ENCODE peak calls at places on chromosomes 4 and X, in eight cellular contexts. One of them, this sample, is unnamed.

GRCh38 chrX:40127052-40127451 is 29.3 kb upstream of the BCOR start:
- DNase-seq in lung: no peak
- DNase-seq in dorsolateral prefrontal cortex: no peak
- DNase-seq in upper lobe of right lung: no peak
- DNase-seq in Calu3: no peak
- DNase-seq in brain microvascular endothelial cell: no peak
- DNase-seq in CD8-positive, alpha-beta T cell: no peak
- DNase-seq in pancreas: no peak
- DNase-seq in this sample: no peak

GRCh38 chr4:132824721-132825120 is 324.4 kb upstream of the PCDH10 start:
- DNase-seq in brain microvascular endothelial cell: no peak
- DNase-seq in Calu3: no peak
- DNase-seq in upper lobe of right lung: no peak
- DNase-seq in pancreas: no peak
- DNase-seq in CD8-positive, alpha-beta T cell: no peak
- DNase-seq in dorsolateral prefrontal cortex: no peak
- DNase-seq in lung: no peak
- DNase-seq in this sample: no peak

GRCh38 chrX:10726647-10727046 is 106.3 kb upstream of the MID1 start:
- DNase-seq in dorsolateral prefrontal cortex: no peak
- DNase-seq in CD8-positive, alpha-beta T cell: no peak
- DNase-seq in Calu3: no peak
- DNase-seq in upper lobe of right lung: no peak
- DNase-seq in brain microvascular endothelial cell: peak; percentile 60
- DNase-seq in pancreas: no peak
- DNase-seq in lung: no peak
- DNase-seq in this sample: no peak

GRCh38 chr4:116866116-116866515 is 219.3 kb downstream of the TRAM1L1 start:
- DNase-seq in brain microvascular endothelial cell: no peak
- DNase-seq in CD8-positive, alpha-beta T cell: no peak
- DNase-seq in lung: no peak
- DNase-seq in pancreas: no peak
- DNase-seq in upper lobe of right lung: no peak
- DNase-seq in Calu3: no peak
- DNase-seq in dorsolateral prefrontal cortex: no peak
- DNase-seq in this sample: no peak

GRCh38 chr4:64539234-64539849 is 130.1 kb upstream of the TECRL start:
- DNase-seq in Calu3: peak; percentile 41
- DNase-seq in brain microvascular endothelial cell: peak; percentile 62
- DNase-seq in CD8-positive, alpha-beta T cell: no peak
- DNase-seq in pancreas: peak; percentile 47
- DNase-seq in upper lobe of right lung: no peak
- DNase-seq in dorsolateral prefrontal cortex: no peak
- DNase-seq in lung: peak; percentile 45
- DNase-seq in this sample: no peak

GRCh38 chr4:38678078-38678477 is 14.1 kb downstream of the KLF3 start:
- DNase-seq in dorsolateral prefrontal cortex: no peak
- DNase-seq in lung: no peak
- DNase-seq in Calu3: no peak
- DNase-seq in pancreas: no peak
- DNase-seq in upper lobe of right lung: no peak
- DNase-seq in brain microvascular endothelial cell: peak; percentile 91
- DNase-seq in CD8-positive, alpha-beta T cell: no peak
- DNase-seq in this sample: no peak

GRCh38 chr4:146510942-146511341 is 10.8 kb downstream of the SLC10A7 start:
- DNase-seq in dorsolateral prefrontal cortex: no peak
- DNase-seq in upper lobe of right lung: no peak
- DNase-seq in brain microvascular endothelial cell: no peak
- DNase-seq in lung: no peak
- DNase-seq in Calu3: no peak
- DNase-seq in CD8-positive, alpha-beta T cell: no peak
- DNase-seq in pancreas: no peak
- DNase-seq in this sample: no peak

GRCh38 chrX:70481424-70481823 is 36.8 kb downstream of the DLG3 start:
- DNase-seq in CD8-positive, alpha-beta T cell: no peak
- DNase-seq in dorsolateral prefrontal cortex: no peak
- DNase-seq in pancreas: no peak
- DNase-seq in Calu3: no peak
- DNase-seq in upper lobe of right lung: no peak
- DNase-seq in brain microvascular endothelial cell: no peak
- DNase-seq in lung: no peak
- DNase-seq in this sample: no peak

GRCh38 chrX:141469469-141469868 is 115.1 kb downstream of the SPANXA1 start:
- DNase-seq in pancreas: no peak
- DNase-seq in dorsolateral prefrontal cortex: no peak
- DNase-seq in lung: no peak
- DNase-seq in Calu3: no peak
- DNase-seq in brain microvascular endothelial cell: no peak
- DNase-seq in upper lobe of right lung: no peak
- DNase-seq in CD8-positive, alpha-beta T cell: no peak
- DNase-seq in this sample: no peak

GRCh38 chrX:153649915-153650782 is 3.1 kb downstream of the DUSP9 start:
- DNase-seq in Calu3: no peak
- DNase-seq in CD8-positive, alpha-beta T cell: no peak
- DNase-seq in upper lobe of right lung: no peak
- DNase-seq in brain microvascular endothelial cell: no peak
- DNase-seq in lung: no peak
- DNase-seq in pancreas: peak; percentile 7
- DNase-seq in dorsolateral prefrontal cortex: no peak
- DNase-seq in this sample: no peak

GRCh38 chr4:139819082-139819481 is 153.5 kb downstream of the MGST2 start:
- DNase-seq in brain microvascular endothelial cell: no peak
- DNase-seq in Calu3: no peak
- DNase-seq in lung: no peak
- DNase-seq in pancreas: no peak
- DNase-seq in CD8-positive, alpha-beta T cell: no peak
- DNase-seq in upper lobe of right lung: no peak
- DNase-seq in dorsolateral prefrontal cortex: no peak
- DNase-seq in this sample: no peak

GRCh38 chr4:83212041-83212851 is 72.4 kb downstream of the COQ2 start:
- DNase-seq in brain microvascular endothelial cell: no peak
- DNase-seq in lung: no peak
- DNase-seq in pancreas: no peak
- DNase-seq in dorsolateral prefrontal cortex: no peak
- DNase-seq in upper lobe of right lung: no peak
- DNase-seq in CD8-positive, alpha-beta T cell: peak; percentile 35
- DNase-seq in Calu3: peak; percentile 20
- DNase-seq in this sample: no peak

GRCh38 chrX:47831788-47832187 is 4.9 kb upstream of the ZNF81 start:
- DNase-seq in dorsolateral prefrontal cortex: no peak
- DNase-seq in pancreas: peak; percentile 24
- DNase-seq in lung: peak; percentile 57
- DNase-seq in brain microvascular endothelial cell: no peak
- DNase-seq in CD8-positive, alpha-beta T cell: peak; percentile 25
- DNase-seq in upper lobe of right lung: peak; percentile 65
- DNase-seq in Calu3: peak; percentile 69
- DNase-seq in this sample: peak; percentile 43

GRCh38 chr4:184165291-184165690 is 52.4 kb downstream of the ENPP6 start:
- DNase-seq in dorsolateral prefrontal cortex: no peak
- DNase-seq in Calu3: no peak
- DNase-seq in lung: no peak
- DNase-seq in upper lobe of right lung: no peak
- DNase-seq in brain microvascular endothelial cell: peak; percentile 34
- DNase-seq in CD8-positive, alpha-beta T cell: no peak
- DNase-seq in pancreas: no peak
- DNase-seq in this sample: no peak

GRCh38 chrX:132226169-132226568 is 6.9 kb upstream of the RAP2C start:
- DNase-seq in CD8-positive, alpha-beta T cell: no peak
- DNase-seq in Calu3: no peak
- DNase-seq in upper lobe of right lung: no peak
- DNase-seq in dorsolateral prefrontal cortex: no peak
- DNase-seq in lung: no peak
- DNase-seq in brain microvascular endothelial cell: no peak
- DNase-seq in pancreas: no peak
- DNase-seq in this sample: no peak

GRCh38 chr4:110505440-110505839 is 29.5 kb downstream of the ENPEP start:
- DNase-seq in upper lobe of right lung: no peak
- DNase-seq in Calu3: no peak
- DNase-seq in CD8-positive, alpha-beta T cell: no peak
- DNase-seq in pancreas: no peak
- DNase-seq in lung: no peak
- DNase-seq in dorsolateral prefrontal cortex: no peak
- DNase-seq in brain microvascular endothelial cell: no peak
- DNase-seq in this sample: no peak

GRCh38 chr4:110512901-110513300 is 36.9 kb downstream of the ENPEP start:
- DNase-seq in Calu3: no peak
- DNase-seq in brain microvascular endothelial cell: no peak
- DNase-seq in pancreas: no peak
- DNase-seq in CD8-positive, alpha-beta T cell: no peak
- DNase-seq in dorsolateral prefrontal cortex: no peak
- DNase-seq in lung: no peak
- DNase-seq in upper lobe of right lung: no peak
- DNase-seq in this sample: no peak

GRCh38 chr4:110510282-110510681 is 34.3 kb downstream of the ENPEP start:
- DNase-seq in pancreas: no peak
- DNase-seq in brain microvascular endothelial cell: no peak
- DNase-seq in Calu3: no peak
- DNase-seq in upper lobe of right lung: no peak
- DNase-seq in dorsolateral prefrontal cortex: no peak
- DNase-seq in CD8-positive, alpha-beta T cell: no peak
- DNase-seq in lung: no peak
- DNase-seq in this sample: no peak

GRCh38 chr4:110510955-110511544 is 35.1 kb downstream of the ENPEP start:
- DNase-seq in pancreas: no peak
- DNase-seq in Calu3: no peak
- DNase-seq in dorsolateral prefrontal cortex: no peak
- DNase-seq in CD8-positive, alpha-beta T cell: no peak
- DNase-seq in brain microvascular endothelial cell: no peak
- DNase-seq in upper lobe of right lung: no peak
- DNase-seq in lung: no peak
- DNase-seq in this sample: no peak

DNA sequence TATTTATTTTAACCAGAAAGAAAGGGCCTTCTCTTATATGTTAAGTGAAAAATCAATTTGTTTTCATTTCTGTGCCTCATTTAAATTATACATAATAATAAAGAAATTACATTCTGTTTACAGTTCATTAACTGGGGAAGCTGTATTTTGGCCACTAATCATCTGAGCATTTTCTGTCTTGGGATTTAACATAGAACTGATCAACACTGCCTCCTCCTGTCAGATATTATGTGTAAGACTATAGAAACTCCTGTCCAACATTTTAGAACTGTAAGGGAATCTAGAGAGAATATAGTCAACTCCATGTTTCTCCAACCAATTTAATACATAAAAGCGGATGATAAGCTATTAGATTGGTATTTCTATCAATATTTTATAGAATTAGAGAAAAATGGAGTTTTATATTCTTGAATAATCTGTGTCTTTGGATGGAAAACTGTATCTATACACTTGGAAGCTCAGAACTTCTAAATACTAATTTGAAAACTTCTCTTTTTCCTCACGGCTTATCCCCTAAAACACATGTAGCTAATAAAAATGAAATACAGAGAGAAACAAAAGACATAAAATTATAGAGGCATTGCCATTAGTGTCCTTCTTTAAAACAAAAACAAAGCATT is 33.0 kb downstream of the ENPEP start:
- DNase-seq in upper lobe of right lung: no peak
- DNase-seq in Calu3: no peak
- DNase-seq in pancreas: no peak
- DNase-seq in lung: no peak
- DNase-seq in brain microvascular endothelial cell: no peak
- DNase-seq in CD8-positive, alpha-beta T cell: no peak
- DNase-seq in dorsolateral prefrontal cortex: no peak
- DNase-seq in this sample: no peak
- TF ChIP-seq CTCF in upper lobe of right lung: peak; percentile 26
- TF ChIP-seq CTCF in Calu3: no peak
- TF ChIP-seq CTCF in pancreas: no peak
- TF ChIP-seq CTCF in lung: no peak
- TF ChIP-seq CTCF in brain microvascular endothelial cell: peak; percentile 30
- TF ChIP-seq CTCF in CD8-positive, alpha-beta T cell: no peak
- TF ChIP-seq CTCF in dorsolateral prefrontal cortex: peak; percentile 58
- TF ChIP-seq CTCF in this sample: peak; percentile 10

GRCh38 chr4:125517831-125518230 is 203.1 kb downstream of the FAT4 start:
- DNase-seq in Calu3: no peak
- DNase-seq in CD8-positive, alpha-beta T cell: no peak
- DNase-seq in lung: no peak
- DNase-seq in upper lobe of right lung: no peak
- DNase-seq in brain microvascular endothelial cell: peak; percentile 2
- DNase-seq in dorsolateral prefrontal cortex: no peak
- DNase-seq in pancreas: no peak
- DNase-seq in this sample: no peak
- TF ChIP-seq CTCF in Calu3: no peak
- TF ChIP-seq CTCF in CD8-positive, alpha-beta T cell: no peak
- TF ChIP-seq CTCF in lung: no peak
- TF ChIP-seq CTCF in upper lobe of right lung: no peak
- TF ChIP-seq CTCF in brain microvascular endothelial cell: no peak
- TF ChIP-seq CTCF in dorsolateral prefrontal cortex: no peak
- TF ChIP-seq CTCF in pancreas: no peak
- TF ChIP-seq CTCF in this sample: no peak

DNA sequence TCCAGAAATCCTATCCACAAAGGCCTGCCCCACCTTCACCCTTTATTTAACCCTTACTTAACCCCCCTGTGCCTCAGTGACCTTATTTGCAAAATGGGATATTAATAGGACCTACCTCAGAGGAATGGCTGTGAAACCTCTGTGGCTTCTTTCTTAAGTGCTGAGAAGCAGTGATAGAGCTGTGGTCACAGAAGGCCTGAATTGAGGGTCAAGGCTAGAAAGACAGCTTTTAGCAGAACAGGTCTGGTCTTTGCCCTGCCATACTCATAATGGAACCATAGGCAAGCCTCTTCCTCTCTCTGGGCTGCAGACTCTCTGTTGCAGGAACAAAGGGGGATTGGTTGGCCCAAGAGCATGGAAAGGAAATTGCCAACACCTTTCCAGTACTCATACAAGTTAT is 63.5 kb upstream of the MAMLD1 start:
- DNase-seq in dorsolateral prefrontal cortex: no peak
- DNase-seq in lung: no peak
- DNase-seq in Calu3: no peak
- DNase-seq in pancreas: no peak
- DNase-seq in brain microvascular endothelial cell: no peak
- DNase-seq in CD8-positive, alpha-beta T cell: no peak
- DNase-seq in upper lobe of right lung: no peak
- DNase-seq in this sample: no peak
- TF ChIP-seq CTCF in dorsolateral prefrontal cortex: no peak
- TF ChIP-seq CTCF in lung: no peak
- TF ChIP-seq CTCF in Calu3: no peak
- TF ChIP-seq CTCF in pancreas: no peak
- TF ChIP-seq CTCF in brain microvascular endothelial cell: no peak
- TF ChIP-seq CTCF in CD8-positive, alpha-beta T cell: no peak
- TF ChIP-seq CTCF in upper lobe of right lung: no peak
- TF ChIP-seq CTCF in this sample: no peak

DNA sequence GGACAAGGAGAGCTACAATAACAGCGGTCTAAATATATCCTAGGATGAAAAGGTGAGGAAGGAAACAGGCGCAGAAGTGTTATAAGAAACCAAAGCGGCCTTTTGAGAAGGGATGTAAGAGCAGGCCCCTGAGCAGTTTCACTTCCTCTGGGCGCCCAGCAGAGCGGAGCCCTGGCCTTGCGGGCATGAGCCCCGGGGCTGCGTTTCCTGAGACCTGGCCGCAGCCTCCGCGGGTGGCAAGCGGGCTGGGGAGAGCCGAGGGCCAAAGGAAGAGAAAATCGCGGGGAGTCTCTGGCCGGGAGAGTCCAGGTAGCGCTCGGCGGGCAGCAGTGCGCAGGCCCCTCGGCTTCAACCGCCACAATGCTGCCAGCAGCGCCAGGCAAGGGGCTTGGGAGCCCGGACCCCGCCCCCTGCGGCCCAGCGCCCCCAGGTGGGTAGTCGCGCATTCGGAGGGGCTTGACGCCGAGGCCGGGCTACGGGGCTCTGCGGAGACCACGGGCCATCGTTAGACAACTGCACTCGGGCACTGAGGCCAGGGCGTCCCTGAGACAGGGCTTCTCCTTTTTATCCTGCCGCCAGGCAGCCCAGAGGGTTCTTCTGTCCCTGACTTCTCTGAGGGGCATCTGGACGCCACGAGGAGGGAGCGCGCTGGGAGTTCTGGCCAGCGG is at the start of gene BANK1:
- DNase-seq in dorsolateral prefrontal cortex: peak; percentile 50
- DNase-seq in pancreas: peak; percentile 36
- DNase-seq in upper lobe of right lung: peak; percentile 86
- DNase-seq in Calu3: peak; percentile 67
- DNase-seq in brain microvascular endothelial cell: no peak
- DNase-seq in lung: peak; percentile 42
- DNase-seq in CD8-positive, alpha-beta T cell: peak; percentile 3
- DNase-seq in this sample: peak; percentile 76
- TF ChIP-seq CTCF in dorsolateral prefrontal cortex: no peak
- TF ChIP-seq CTCF in pancreas: no peak
- TF ChIP-seq CTCF in upper lobe of right lung: peak; percentile 24
- TF ChIP-seq CTCF in Calu3: peak; percentile 30
- TF ChIP-seq CTCF in brain microvascular endothelial cell: peak; percentile 49
- TF ChIP-seq CTCF in lung: no peak
- TF ChIP-seq CTCF in CD8-positive, alpha-beta T cell: no peak
- TF ChIP-seq CTCF in this sample: peak; percentile 30

This sample was measured in CD14-positive monocyte.